ENCODE peak calls at places on chromosome 3, in four cellular contexts. S, V, O and Q are unnamed samples.

GRCh38 chr3:85783331-85783730 is 824.5 kb downstream of the CADM2 start:
- DNase-seq in O (no peak), S (no peak), V (no peak), Q (no peak)

GRCh38 chr3:76497636-76498035 is 542.3 kb upstream of the ROBO2 start:
- DNase-seq in O (peak), V (no peak), S (no peak), Q (no peak)

GRCh38 chr3:16897254-16897926 is 12.6 kb downstream of the PLCL2 start:
- DNase-seq in O (no peak), V (no peak), S (peak), Q (no peak)

GRCh38 chr3:105906834-105907233 is 38.0 kb upstream of the CBLB start:
- DNase-seq in V (no peak), O (no peak), S (no peak), Q (no peak)

GRCh38 chr3:130516645-130517512 is at the start of gene COL6A6:
- DNase-seq in S (no peak), O (no peak), V (no peak), Q (peak)

GRCh38 chr3:54366839-54367238 is 244.5 kb downstream of the CACNA2D3 start:
- DNase-seq in S (no peak), V (no peak), O (no peak), Q (no peak)

GRCh38 chr3:52432225-52432624 is 12.7 kb downstream of the SEMA3G start:
- DNase-seq in V (no peak), O (no peak), S (no peak), Q (no peak)

GRCh38 chr3:46913644-46914043 is 36.1 kb downstream of the PTH1R start:
- DNase-seq in O (no peak), V (no peak), S (no peak), Q (no peak)

GRCh38 chr3:108221403-108221802 is 821 bp downstream of the IFT57 start:
- DNase-seq in S (no peak), V (no peak), O (no peak), Q (no peak)

GRCh38 chr3:193665370-193665989 is 72.5 kb downstream of the OPA1 start:
- DNase-seq in O (peak), V (no peak), S (no peak), Q (no peak)

GRCh38 chr3:147758786-147759185 is 349.6 kb downstream of the ZIC1 start:
- DNase-seq in V (no peak), O (no peak), S (no peak), Q (no peak)

GRCh38 chr3:54957711-54958110 is 29.9 kb upstream of the LRTM1 start:
- DNase-seq in V (no peak), S (no peak), O (no peak), Q (no peak)

GRCh38 chr3:1092771-1093170 is at the start of gene CNTN6:
- DNase-seq in O (no peak), S (no peak), V (no peak), Q (no peak)

GRCh38 chr3:128068156-128068620 is 16.0 kb downstream of the SEC61A1 start:
- DNase-seq in S (no peak), V (peak), O (peak), Q (peak)

GRCh38 chr3:174062923-174063322 is 665.4 kb downstream of the NLGN1 start:
- DNase-seq in O (no peak), S (no peak), V (no peak), Q (no peak)

GRCh38 chr3:69182588-69183299 is 60.3 kb upstream of the LMOD3 start:
- DNase-seq in O (no peak), S (no peak), V (no peak), Q (no peak)

GRCh38 chr3:20809356-20809755 is 623.4 kb upstream of the SGO1 start:
- DNase-seq in S (no peak), V (no peak), O (no peak), Q (no peak)

GRCh38 chr3:18234717-18235335 is 190.3 kb downstream of the SATB1 start:
- DNase-seq in V (no peak), O (no peak), S (no peak), Q (no peak)

GRCh38 chr3:66450389-66451022 is 50.3 kb downstream of the LRIG1 start:
- DNase-seq in O (no peak), S (no peak), V (no peak), Q (no peak)

GRCh38 chr3:161310649-161311423 is 60.5 kb downstream of the SPTSSB start:
- DNase-seq in S (peak), V (no peak), O (no peak), Q (no peak)

GRCh38 chr3:33111581-33111980 is 2.2 kb upstream of the CRTAP start:
- DNase-seq in V (no peak), S (peak), O (no peak), Q (no peak)

GRCh38 chr3:175672119-175672689 is 813.1 kb downstream of the NAALADL2 start:
- DNase-seq in O (no peak), V (no peak), S (no peak), Q (peak)

GRCh38 chr3:15265655-15266509 is 59.8 kb downstream of the CAPN7 start:
- DNase-seq in S (no peak), V (no peak), O (no peak), Q (no peak)

GRCh38 chr3:147197739-147198138 is 208.6 kb downstream of the ZIC4 start:
- DNase-seq in O (no peak), S (no peak), V (no peak), Q (no peak)

GRCh38 chr3:8739757-8740508 is 6.3 kb downstream of the CAV3 start:
- DNase-seq in O (peak), V (no peak), S (no peak), Q (no peak)
- TF ChIP-seq FOXM1 in O (no peak), V (no peak), S (no peak), Q (no peak)

GRCh38 chr3:126285369-126285768 is 71.8 kb downstream of the KLF15 start:
- DNase-seq in O (no peak), V (no peak), S (no peak), Q (no peak)

GRCh38 chr3:126287171-126287535 is 70.1 kb downstream of the KLF15 start:
- DNase-seq in V (no peak), S (no peak), O (no peak), Q (no peak)

GRCh38 chr3:126290325-126290724 is 66.9 kb downstream of the KLF15 start:
- DNase-seq in S (no peak), V (no peak), O (no peak), Q (no peak)

GRCh38 chr3:126287536-126288181 is 69.5 kb downstream of the KLF15 start:
- DNase-seq in V (no peak), S (no peak), O (peak), Q (peak)

GRCh38 chr3:126288314-126288713 is 68.9 kb downstream of the KLF15 start:
- DNase-seq in V (no peak), S (no peak), O (no peak), Q (no peak)
- TF ChIP-seq FOXK2 in V (no peak), S (no peak), O (no peak), Q (no peak)

GRCh38 chr3:187889106-187889505 is 143.8 kb upstream of the BCL6 start:
- DNase-seq in S (no peak), V (peak), O (no peak), Q (no peak)
- TF ChIP-seq FOXM1 in S (no peak), V (no peak), O (no peak), Q (no peak)

GRCh38 chr3:140748171-140748570 is 70.3 kb downstream of the TRIM42 start:
- DNase-seq in V (no peak), S (no peak), O (no peak), Q (no peak)

GRCh38 chr3:140753865-140754754 is 76.2 kb downstream of the TRIM42 start:
- DNase-seq in V (no peak), S (peak), O (no peak), Q (no peak)

GRCh38 chr3:140748903-140749302 is 71.0 kb downstream of the TRIM42 start:
- DNase-seq in O (no peak), S (no peak), V (no peak), Q (no peak)

GRCh38 chr3:140756240-140757016 is 78.6 kb downstream of the TRIM42 start:
- DNase-seq in S (peak), O (no peak), V (no peak), Q (no peak)

GRCh38 chr3:140752499-140752898 is 74.6 kb downstream of the TRIM42 start:
- DNase-seq in S (no peak), O (no peak), V (no peak), Q (no peak)
- TF ChIP-seq FOXK2 in S (no peak), O (no peak), V (no peak), Q (no peak)

DNA sequence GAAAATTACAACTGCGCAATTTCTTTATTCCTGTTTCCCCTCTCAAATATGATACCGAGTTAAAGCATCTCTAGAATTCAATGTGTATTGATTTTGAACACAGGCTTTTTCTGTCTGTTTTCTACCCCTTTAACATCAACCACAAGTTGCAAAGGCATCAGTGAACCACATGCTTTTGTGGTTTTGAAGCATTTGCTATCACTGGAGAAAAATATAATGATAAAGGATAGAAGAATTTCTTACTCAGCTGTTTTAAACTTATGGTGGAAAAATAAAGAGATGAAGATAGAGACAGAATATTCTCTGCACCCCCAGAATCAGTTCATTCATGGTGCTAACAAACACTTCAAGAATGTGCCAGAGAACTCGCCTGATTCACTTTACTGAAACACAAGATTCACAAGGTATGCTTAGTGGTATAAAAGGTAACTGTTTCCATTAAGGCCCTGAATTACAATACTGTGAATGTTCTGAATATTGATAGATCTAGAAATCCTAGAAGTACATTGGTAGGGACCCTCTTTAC is 9.5 kb upstream of the DPPA4 start:
- DNase-seq in O (no peak), V (no peak), S (no peak), Q (no peak)
- TF ChIP-seq FOXM1 in O (no peak), V (no peak), S (no peak), Q (no peak)

GRCh38 chr3:122785231-122785630 is 8.4 kb downstream of the HSPBAP1 start:
- DNase-seq in S (no peak), O (no peak), V (no peak), Q (no peak)
- TF ChIP-seq FOXK2 in S (no peak), O (no peak), V (no peak), Q (no peak)

GRCh38 chr3:102972350-102972749 is 537.5 kb downstream of the ZPLD1 start:
- DNase-seq in V (no peak), S (no peak), O (no peak), Q (no peak)
- TF ChIP-seq FOXM1 in V (no peak), S (no peak), O (no peak), Q (no peak)